ENCODE peak calls at places on chromosomes 4 and X, in four cellular contexts. S is adrenal gland, K is sigmoid colon, M is AG10803. Q is an unnamed sample.

GRCh38 chr4:131644619-131645018 is 1504.5 kb upstream of the PCDH10 start:
- DNase-seq in M (no peak), K (no peak), S (peak), Q (no peak)

GRCh38 chr4:2251795-2252529 is 9.9 kb downstream of the MXD4 start:
- DNase-seq in S (no peak), M (no peak), K (peak), Q (no peak)

GRCh38 chr4:2924286-2924685 is 38.9 kb downstream of the NOP14 start:
- DNase-seq in M (no peak), S (no peak), K (no peak), Q (no peak)

GRCh38 chr4:158211288-158211687 is 1.0 kb downstream of the TMEM144 start:
- DNase-seq in M (no peak), K (no peak), S (no peak), Q (no peak)

GRCh38 chr4:74934016-74934821 is 1.3 kb downstream of the PARM1 start:
- DNase-seq in S (peak), M (peak), K (no peak), Q (no peak)

GRCh38 chrX:80285131-80285773 is 135.0 kb upstream of the TENT5D start:
- DNase-seq in S (no peak), K (no peak), M (peak), Q (no peak)

GRCh38 chrX:40109288-40110008 is 11.7 kb upstream of the BCOR start:
- DNase-seq in S (peak), K (peak), M (no peak), Q (no peak)

GRCh38 chr4:10100734-10101216 is 15.8 kb downstream of the WDR1 start:
- DNase-seq in M (no peak), S (peak), K (peak), Q (no peak)

GRCh38 chrX:38332505-38332904 is 5.2 kb upstream of the RPGR start:
- DNase-seq in S (no peak), M (no peak), K (no peak), Q (peak)

GRCh38 chrX:38336538-38337240 is 9.4 kb upstream of the RPGR start:
- DNase-seq in K (no peak), S (no peak), M (no peak), Q (no peak)

GRCh38 chrX:38335382-38335781 is 8.1 kb upstream of the RPGR start:
- DNase-seq in M (no peak), S (no peak), K (no peak), Q (no peak)
- TF ChIP-seq CTCF in M (peak), S (no peak), K (no peak), Q (no peak)

GRCh38 chr4:88033309-88033708 is 25.9 kb downstream of the PKD2 start:
- DNase-seq in M (peak), K (no peak), S (peak), Q (no peak)

GRCh38 chr4:88035292-88035691 is 27.9 kb downstream of the PKD2 start:
- DNase-seq in M (no peak), K (no peak), S (no peak), Q (no peak)

GRCh38 chr4:88037936-88038335 is 30.5 kb downstream of the PKD2 start:
- DNase-seq in M (no peak), K (no peak), S (no peak), Q (no peak)

GRCh38 chr4:88040707-88041106 is 33.3 kb downstream of the PKD2 start:
- DNase-seq in K (no peak), S (no peak), M (no peak), Q (no peak)

DNA sequence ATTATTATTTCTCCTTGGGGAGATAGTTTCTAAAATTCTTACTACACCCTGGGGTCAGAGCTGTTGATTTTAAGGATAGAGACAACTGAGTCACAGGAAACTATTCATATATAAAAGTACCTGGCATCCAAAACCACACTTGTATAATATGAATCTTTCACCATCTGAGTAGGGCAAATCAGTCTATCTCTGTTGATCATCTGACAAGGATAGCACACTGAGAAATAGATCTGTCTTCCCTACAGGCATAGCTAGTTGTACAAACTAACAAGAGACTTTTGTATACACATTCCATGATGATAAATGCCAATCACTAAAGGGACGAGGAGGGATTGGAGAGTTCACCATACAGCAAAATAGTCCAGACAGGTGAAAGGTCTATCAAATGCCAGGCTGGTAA is 30.0 kb downstream of the PKD2 start:
- DNase-seq in K (no peak), M (no peak), S (no peak), Q (no peak)
- H3K4me3 ChIP-seq in K (no peak), M (no peak), S (no peak), Q (no peak)

GRCh38 chrX:149903889-149904748 is 23.1 kb downstream of the MAGEA8 start:
- DNase-seq in M (peak), K (no peak), S (no peak), Q (peak)
- TF ChIP-seq CTCF in M (peak), K (no peak), S (no peak), Q (peak)

GRCh38 chrX:2462780-2463179 is 38.0 kb downstream of the DHRSX start:
- DNase-seq in S (no peak), M (no peak), K (no peak), Q (no peak)
- H3K4me3 ChIP-seq in S (no peak), M (no peak), K (no peak), Q (no peak)

GRCh38 chr4:174764105-174764729 is 64.8 kb downstream of the GLRA3 start:
- DNase-seq in S (no peak), K (no peak), M (peak), Q (peak)
- TF ChIP-seq CTCF in S (peak), K (no peak), M (peak), Q (peak)

GRCh38 chr4:8746523-8747466 is 124.8 kb downstream of the HMX1 start:
- DNase-seq in S (no peak), K (peak), M (no peak), Q (no peak)

GRCh38 chr4:8744083-8744805 is 127.4 kb downstream of the HMX1 start:
- DNase-seq in K (peak), S (peak), M (no peak), Q (no peak)

GRCh38 chr4:8747467-8747841 is 124.2 kb downstream of the HMX1 start:
- DNase-seq in M (no peak), S (no peak), K (peak), Q (no peak)

GRCh38 chr4:8745828-8746225 is 125.8 kb downstream of the HMX1 start:
- DNase-seq in M (no peak), K (peak), S (no peak), Q (no peak)

GRCh38 chr4:8745036-8745827 is 126.4 kb downstream of the HMX1 start:
- DNase-seq in M (no peak), S (peak), K (peak), Q (no peak)
- H3K4me3 ChIP-seq in M (no peak), S (no peak), K (no peak), Q (no peak)

DNA sequence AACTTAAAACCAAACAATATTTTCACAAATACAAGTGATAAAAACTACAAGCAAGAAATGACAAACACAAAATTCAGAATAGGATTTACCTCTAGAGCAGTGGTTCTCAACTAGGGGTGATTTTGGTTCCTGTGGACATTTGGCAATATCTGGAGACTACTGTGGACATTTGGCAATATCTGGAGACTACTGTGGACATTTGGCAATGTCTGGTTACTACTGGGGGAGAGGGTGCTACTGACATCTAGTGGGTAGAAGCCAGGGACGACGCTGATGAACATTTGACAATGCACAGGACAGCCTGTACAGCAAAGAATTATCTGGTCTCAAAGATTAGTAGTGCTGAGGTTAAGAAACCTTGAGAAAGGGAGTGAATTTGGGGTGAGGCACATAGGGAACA is 169.8 kb downstream of the CLCN4 start:
- DNase-seq in K (no peak), M (peak), S (peak), Q (no peak)
- TF ChIP-seq CTCF in K (no peak), M (peak), S (peak), Q (peak)

Q was measured in GM12864.